ENCODE peak calls at places on chromosomes 1 and 21, in seven cellular contexts. P is A172; Q is NCI-H748 treated with DMSO at 0.1 percent for 48 hours; J is A549; F is CD8-positive, alpha-beta memory T cell; Y is breast epithelium; V is T follicular helper cell. R is an unnamed sample.

GRCh38 chr1:44276006-44276405 is 62.7 kb downstream of the DMAP1 start:
- DNase-seq in F (no peak), Y (no peak), J (no peak), Q (peak; percentile 69), V (no peak), P (no peak), R (no peak)

GRCh38 chr21:42009018-42009830 is 936 bp downstream of the ZBTB21 start:
- DNase-seq in Y (no peak), P (peak; percentile 41), F (peak; percentile 20), Q (peak; percentile 31), J (peak; percentile 6), V (peak; percentile 18), R (peak; percentile 44)

GRCh38 chr1:190478193-190479007 is 736 bp upstream of the BRINP3 start:
- DNase-seq in Y (no peak), J (no peak), P (peak; percentile 56), Q (peak; percentile 38), F (no peak), V (no peak), R (no peak)

GRCh38 chr1:47676311-47677054 is 238.6 kb downstream of the FOXD2 start:
- DNase-seq in P (no peak), V (no peak), Y (no peak), J (no peak), F (no peak), Q (no peak), R (no peak)

GRCh38 chr1:155729031-155729898 is 40.4 kb downstream of the DAP3 start:
- DNase-seq in P (peak; percentile 83), V (peak; percentile 2), F (no peak), J (peak; percentile 33), Q (peak; percentile 31), Y (peak; percentile 53), R (no peak)

GRCh38 chr1:170284016-170284415 is 138.3 kb downstream of the NTMT2 start:
- DNase-seq in V (no peak), P (no peak), F (no peak), J (no peak), Y (no peak), Q (no peak), R (no peak)

GRCh38 chr1:9852004-9852403 is 28.2 kb upstream of the CLSTN1 start:
- DNase-seq in F (no peak), Q (no peak), V (no peak), P (no peak), Y (no peak), J (no peak), R (no peak)

GRCh38 chr21:44728716-44729115 is 17.3 kb upstream of the TSPEAR start:
- DNase-seq in V (no peak), J (no peak), P (no peak), Y (no peak), Q (no peak), F (no peak), R (no peak)

GRCh38 chr1:11802973-11803885 is 2.5 kb downstream of the MTHFR start:
- DNase-seq in P (peak; percentile 73), F (peak; percentile 74), Q (no peak), Y (peak; percentile 83), J (no peak), V (peak; percentile 60), R (no peak)

GRCh38 chr1:101112051-101112770 is 86.6 kb upstream of the DPH5 start:
- DNase-seq in J (no peak), Y (no peak), P (no peak), V (peak; percentile 70), Q (no peak), F (peak; percentile 56), R (peak; percentile 25)

GRCh38 chr1:101235696-101236545 is 898 bp upstream of the S1PR1 start:
- DNase-seq in Y (no peak), F (peak; percentile 52), Q (peak; percentile 35), J (no peak), P (peak; percentile 8), V (peak; percentile 47), R (peak; percentile 14)

GRCh38 chr1:236307437-236307836 is 25.7 kb upstream of the ERO1B start:
- DNase-seq in V (no peak), J (no peak), P (no peak), Y (no peak), F (no peak), Q (no peak), R (no peak)

GRCh38 chr1:61626820-61627219 is 98.1 kb downstream of the TM2D1 start:
- DNase-seq in Y (no peak), Q (no peak), V (no peak), J (no peak), P (no peak), F (no peak), R (no peak)

GRCh38 chr1:150813028-150813707 is 5.1 kb upstream of the CTSK start:
- DNase-seq in Y (peak; percentile 73), J (peak; percentile 69), V (no peak), P (peak; percentile 64), F (no peak), Q (peak; percentile 51), R (no peak)

GRCh38 chr1:63691672-63692425 is 82.0 kb upstream of the ROR1 start:
- DNase-seq in Q (peak; percentile 10), P (peak; percentile 81), V (no peak), J (peak; percentile 82), Y (no peak), F (no peak), R (no peak)

GRCh38 chr1:11071463-11072215 is 11.8 kb upstream of the SRM start:
- DNase-seq in P (no peak), V (no peak), J (no peak), Y (peak; percentile 49), Q (no peak), F (no peak), R (no peak)

GRCh38 chr1:198492872-198493271 is 47.6 kb downstream of the ATP6V1G3 start:
- DNase-seq in P (peak; percentile 92), Q (no peak), J (no peak), F (no peak), V (no peak), Y (no peak), R (no peak)

GRCh38 chr1:10161541-10162290 is 48.7 kb upstream of the KIF1B start:
- DNase-seq in Q (no peak), F (no peak), J (no peak), Y (no peak), V (no peak), P (no peak), R (no peak)

GRCh38 chr1:167127236-167127635 is 33.4 kb downstream of the STYXL2 start:
- DNase-seq in Q (no peak), J (no peak), F (no peak), V (no peak), P (no peak), Y (no peak), R (no peak)

GRCh38 chr1:28126778-28127430 is 38.5 kb upstream of the EYA3 start:
- DNase-seq in Y (no peak), F (no peak), Q (no peak), V (no peak), J (no peak), P (no peak), R (no peak)

GRCh38 chr1:62398377-62398776 is 38.5 kb upstream of the USP1 start:
- DNase-seq in P (peak; percentile 67), V (no peak), F (no peak), Q (no peak), Y (no peak), J (no peak), R (no peak)

GRCh38 chr1:168234846-168235547 is 9.2 kb downstream of the SFT2D2 start:
- DNase-seq in F (peak; percentile 22), Q (peak; percentile 43), V (peak; percentile 5), Y (no peak), J (peak; percentile 84), P (peak; percentile 67), R (no peak)

GRCh38 chr1:59522925-59523505 is 226.1 kb downstream of the FGGY start:
- DNase-seq in V (no peak), F (no peak), Q (no peak), P (no peak), Y (no peak), J (no peak), R (no peak)

GRCh38 chr1:34843392-34844251 is 15.9 kb downstream of the SMIM12 start:
- DNase-seq in V (no peak), Q (no peak), Y (no peak), F (no peak), J (no peak), P (no peak), R (no peak)

GRCh38 chr1:31669786-31670582 is 25.3 kb upstream of the PEF1 start:
- DNase-seq in F (no peak), P (peak; percentile 75), J (peak; percentile 22), V (no peak), Y (peak; percentile 87), Q (peak; percentile 68), R (no peak)

GRCh38 chr1:87706779-87707228 is 378.1 kb downstream of the LMO4 start:
- DNase-seq in Q (no peak), Y (no peak), P (peak; percentile 15), F (no peak), J (no peak), V (no peak), R (no peak)

GRCh38 chr1:164561461-164561860 is 2.5 kb downstream of the PBX1 start:
- DNase-seq in Y (no peak), V (no peak), P (peak; percentile 23), Q (peak; percentile 13), J (no peak), F (no peak), R (no peak)

GRCh38 chr1:29973406-29973805 is 737.1 kb downstream of the PTPRU start:
- DNase-seq in P (peak; percentile 11), V (no peak), J (no peak), Q (no peak), F (no peak), Y (no peak), R (no peak)

GRCh38 chr21:45821315-45822001 is 160.1 kb upstream of the COL6A1 start:
- DNase-seq in V (no peak), Q (no peak), P (no peak), F (no peak), Y (no peak), J (no peak), R (no peak)

GRCh38 chr1:160093624-160094290 is 4.7 kb downstream of the IGSF8 start:
- DNase-seq in Y (no peak), F (no peak), V (no peak), P (no peak), Q (no peak), J (no peak), R (no peak)

GRCh38 chr1:240528566-240528965 is 83.4 kb downstream of the GREM2 start:
- DNase-seq in V (no peak), F (no peak), P (no peak), Q (no peak), Y (no peak), J (no peak), R (no peak)

GRCh38 chr1:201486158-201486557 is 17.2 kb upstream of the PHLDA3 start:
- DNase-seq in F (no peak), Y (no peak), P (no peak), J (no peak), V (no peak), Q (no peak), R (no peak)

GRCh38 chr1:24900486-24900849 is 29.6 kb downstream of the RUNX3 start:
- DNase-seq in Y (no peak), Q (no peak), F (no peak), P (no peak), J (no peak), V (no peak), R (no peak)

GRCh38 chr1:10280442-10281350 is 70.3 kb downstream of the KIF1B start:
- DNase-seq in V (no peak), J (no peak), F (no peak), P (no peak), Q (no peak), Y (no peak), R (no peak)

GRCh38 chr1:219460561-219461511 is 152.1 kb downstream of the ZC3H11B start:
- DNase-seq in J (no peak), Y (no peak), P (no peak), V (no peak), F (no peak), Q (no peak), R (no peak)

GRCh38 chr1:20708891-20709290 is 8.9 kb downstream of the KIF17 start:
- DNase-seq in Y (no peak), F (no peak), Q (no peak), V (no peak), J (no peak), P (no peak), R (no peak)